ENCODE peak calls at places on chromosomes 2 and 18, in four cellular contexts. One of them, this sample, is unnamed.

GRCh38 chr2:191167766-191168165 is 17.0 kb upstream of the STAT4 start:
- DNase-seq in HEK293T: no peak
- DNase-seq in K562: no peak
- DNase-seq in WTC11: no peak
- DNase-seq in this sample: no peak

GRCh38 chr2:222837643-222838056 is 23.2 kb upstream of the ACSL3 start:
- DNase-seq in K562: no peak
- DNase-seq in HEK293T: no peak
- DNase-seq in WTC11: no peak
- DNase-seq in this sample: peak

GRCh38 chr2:28137221-28137620 is 246.7 kb downstream of the BABAM2 start:
- DNase-seq in WTC11: no peak
- DNase-seq in HEK293T: no peak
- DNase-seq in K562: no peak
- DNase-seq in this sample: no peak

GRCh38 chr2:241620419-241620769 is 16.6 kb downstream of the THAP4 start:
- DNase-seq in HEK293T: no peak
- DNase-seq in WTC11: no peak
- DNase-seq in K562: peak
- DNase-seq in this sample: no peak

GRCh38 chr2:25198209-25198525 is 29.8 kb upstream of the POMC start:
- DNase-seq in HEK293T: no peak
- DNase-seq in K562: no peak
- DNase-seq in WTC11: no peak
- DNase-seq in this sample: no peak

GRCh38 chr2:17101596-17101995 is 416.6 kb downstream of the RAD51AP2 start:
- DNase-seq in WTC11: no peak
- DNase-seq in K562: no peak
- DNase-seq in HEK293T: no peak
- DNase-seq in this sample: no peak

GRCh38 chr2:158774663-158775062 is 20.5 kb upstream of the DAPL1 start:
- DNase-seq in K562: no peak
- DNase-seq in HEK293T: no peak
- DNase-seq in WTC11: no peak
- DNase-seq in this sample: no peak

GRCh38 chr2:79855264-79856006 is 342.6 kb downstream of the CTNNA2 start:
- DNase-seq in WTC11: peak
- DNase-seq in HEK293T: peak
- DNase-seq in K562: peak
- DNase-seq in this sample: no peak

GRCh38 chr18:58576641-58577251 is 52.1 kb downstream of the ALPK2 start:
- DNase-seq in WTC11: no peak
- DNase-seq in HEK293T: no peak
- DNase-seq in K562: no peak
- DNase-seq in this sample: no peak

GRCh38 chr2:24359701-24360049 is 661 bp downstream of the ITSN2 start:
- DNase-seq in WTC11: no peak
- DNase-seq in K562: peak
- DNase-seq in HEK293T: peak
- DNase-seq in this sample: no peak

GRCh38 chr2:3128786-3129185 is 248.8 kb downstream of the EIPR1 start:
- DNase-seq in HEK293T: no peak
- DNase-seq in WTC11: no peak
- DNase-seq in K562: no peak
- DNase-seq in this sample: no peak

GRCh38 chr2:58240595-58240937 is 559 bp downstream of the FANCL start:
- DNase-seq in WTC11: no peak
- DNase-seq in K562: no peak
- DNase-seq in HEK293T: no peak
- DNase-seq in this sample: peak

GRCh38 chr2:118709786-118710185 is 137.7 kb downstream of the EN1 start:
- DNase-seq in HEK293T: no peak
- DNase-seq in WTC11: no peak
- DNase-seq in K562: no peak
- DNase-seq in this sample: no peak

GRCh38 chr2:13260401-13260800 is 543.7 kb downstream of the TRIB2 start:
- DNase-seq in HEK293T: no peak
- DNase-seq in K562: no peak
- DNase-seq in WTC11: peak
- DNase-seq in this sample: no peak

GRCh38 chr2:79009388-79009787 is 16.1 kb upstream of the REG3G start:
- DNase-seq in HEK293T: no peak
- DNase-seq in WTC11: no peak
- DNase-seq in K562: no peak
- DNase-seq in this sample: no peak

GRCh38 chr18:5975111-5975622 is 79.8 kb upstream of the TMEM200C start:
- DNase-seq in HEK293T: no peak
- DNase-seq in K562: no peak
- DNase-seq in WTC11: no peak
- DNase-seq in this sample: no peak

GRCh38 chr2:214533511-214533910 is 122.7 kb downstream of the VWC2L start:
- DNase-seq in WTC11: no peak
- DNase-seq in HEK293T: no peak
- DNase-seq in K562: no peak
- DNase-seq in this sample: no peak

GRCh38 chr18:8162797-8163196 is 446.4 kb upstream of the RAB12 start:
- DNase-seq in WTC11: no peak
- DNase-seq in HEK293T: no peak
- DNase-seq in K562: no peak
- DNase-seq in this sample: no peak
- TF ChIP-seq ELF4 in WTC11: no peak
- TF ChIP-seq ELF4 in HEK293T: no peak
- TF ChIP-seq ELF4 in K562: no peak
- TF ChIP-seq ELF4 in this sample: no peak

DNA sequence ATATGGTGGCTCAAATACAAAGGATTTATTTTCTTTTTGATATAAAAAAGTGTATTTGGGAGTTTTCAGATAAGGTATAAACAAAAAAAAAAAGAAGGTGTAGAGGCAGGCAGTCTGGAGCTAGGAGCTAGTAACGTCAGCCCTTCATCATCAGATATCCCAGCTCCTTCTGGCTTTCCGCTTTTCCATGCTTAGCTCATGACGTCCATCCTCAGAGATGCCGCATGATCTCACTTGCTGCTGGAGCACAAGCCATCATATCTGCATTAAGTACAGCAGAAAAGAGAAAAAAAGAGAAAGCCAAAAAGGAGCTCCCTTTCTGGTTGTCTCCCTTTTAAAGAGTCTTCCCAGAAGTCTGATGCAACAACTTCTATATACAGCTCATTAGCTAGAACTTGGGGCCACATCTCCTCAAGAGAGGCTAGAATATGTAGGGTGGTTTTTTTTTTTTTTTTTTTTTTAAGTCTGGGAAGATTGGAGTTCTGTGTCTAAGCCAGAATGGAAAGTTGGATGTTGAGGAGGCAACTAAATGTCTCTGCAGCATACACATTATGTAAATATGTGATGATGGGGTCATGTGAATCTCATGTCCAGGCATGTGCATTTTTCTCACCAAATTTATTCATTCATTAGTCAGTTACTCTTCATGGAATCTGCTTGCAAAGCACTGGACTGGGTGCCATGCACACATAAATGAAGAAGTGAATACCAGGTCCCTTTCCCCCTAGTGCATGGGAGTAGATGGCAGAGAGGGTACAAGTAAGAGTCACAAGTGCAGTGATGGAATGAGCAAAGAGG is 52.3 kb downstream of the DDX1 start:
- DNase-seq in HEK293T: no peak
- DNase-seq in K562: no peak
- DNase-seq in WTC11: no peak
- DNase-seq in this sample: no peak
- TF ChIP-seq ELF4 in HEK293T: no peak
- TF ChIP-seq ELF4 in K562: no peak
- TF ChIP-seq ELF4 in WTC11: no peak
- TF ChIP-seq ELF4 in this sample: no peak

GRCh38 chr2:62071126-62071598 is 124.8 kb upstream of the B3GNT2 start:
- DNase-seq in K562: peak
- DNase-seq in HEK293T: no peak
- DNase-seq in WTC11: no peak
- DNase-seq in this sample: no peak
- TF ChIP-seq ELF4 in K562: no peak
- TF ChIP-seq ELF4 in HEK293T: no peak
- TF ChIP-seq ELF4 in WTC11: no peak
- TF ChIP-seq ELF4 in this sample: no peak

DNA sequence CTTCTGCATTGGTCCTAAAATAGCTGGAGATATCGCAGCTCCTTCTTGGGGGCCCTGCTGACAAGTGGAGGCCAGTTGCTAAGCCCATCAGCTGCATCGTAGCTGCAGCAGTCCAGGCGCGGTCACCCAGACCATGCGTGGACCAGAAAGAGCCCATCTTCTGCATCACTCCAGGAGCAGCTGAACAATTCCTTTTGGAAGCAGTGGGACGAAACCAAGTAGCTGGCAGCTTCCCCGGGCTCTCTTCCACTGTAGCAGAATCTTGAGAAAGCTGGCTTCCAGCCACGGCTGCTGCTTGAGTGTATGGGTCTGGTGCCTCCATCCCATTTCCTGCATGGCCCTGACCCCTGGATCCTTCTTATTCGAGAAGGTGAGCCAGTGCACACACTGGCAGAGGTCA is 22.2 kb upstream of the CAB39 start:
- DNase-seq in HEK293T: no peak
- DNase-seq in K562: no peak
- DNase-seq in WTC11: no peak
- DNase-seq in this sample: no peak
- TF ChIP-seq ELF4 in HEK293T: no peak
- TF ChIP-seq ELF4 in K562: no peak
- TF ChIP-seq ELF4 in WTC11: no peak
- TF ChIP-seq ELF4 in this sample: no peak

GRCh38 chr18:69969491-69969890 is 21.8 kb upstream of the CD226 start:
- DNase-seq in WTC11: no peak
- DNase-seq in HEK293T: no peak
- DNase-seq in K562: no peak
- DNase-seq in this sample: no peak
- TF ChIP-seq ELF4 in WTC11: no peak
- TF ChIP-seq ELF4 in HEK293T: no peak
- TF ChIP-seq ELF4 in K562: no peak
- TF ChIP-seq ELF4 in this sample: no peak

GRCh38 chr2:218821605-218822211 is 9.9 kb downstream of the PRKAG3 start:
- DNase-seq in HEK293T: no peak
- DNase-seq in K562: no peak
- DNase-seq in WTC11: no peak
- DNase-seq in this sample: no peak
- TF ChIP-seq ELF4 in HEK293T: no peak
- TF ChIP-seq ELF4 in K562: no peak
- TF ChIP-seq ELF4 in WTC11: no peak
- TF ChIP-seq ELF4 in this sample: no peak

GRCh38 chr18:37252854-37253396 is 312.7 kb downstream of the CELF4 start:
- DNase-seq in WTC11: no peak
- DNase-seq in K562: no peak
- DNase-seq in HEK293T: no peak
- DNase-seq in this sample: no peak
- TF ChIP-seq ELF4 in WTC11: no peak
- TF ChIP-seq ELF4 in K562: no peak
- TF ChIP-seq ELF4 in HEK293T: no peak
- TF ChIP-seq ELF4 in this sample: no peak